ENCODE peak calls at places on chromosomes 6 and 20, in six cellular contexts. One of them, this sample, is unnamed.

GRCh38 chr6:72784581-72784980 is 162.7 kb downstream of the KCNQ5 start:
- DNase-seq in ovary: no peak
- DNase-seq in CD4-positive, alpha-beta T cell: no peak
- DNase-seq in heart right ventricle: no peak
- DNase-seq in progenitor cell of endocrine pancreas: no peak
- DNase-seq in keratinocyte: peak; percentile 28
- DNase-seq in this sample: no peak

GRCh38 chr6:11835065-11835464 is 56.5 kb upstream of the ADTRP start:
- DNase-seq in heart right ventricle: peak; percentile 45
- DNase-seq in keratinocyte: no peak
- DNase-seq in progenitor cell of endocrine pancreas: no peak
- DNase-seq in CD4-positive, alpha-beta T cell: no peak
- DNase-seq in ovary: no peak
- DNase-seq in this sample: no peak

GRCh38 chr20:38730989-38731737 is 6.9 kb downstream of the SLC32A1 start:
- DNase-seq in heart right ventricle: peak; percentile 49
- DNase-seq in progenitor cell of endocrine pancreas: peak; percentile 64
- DNase-seq in ovary: peak; percentile 54
- DNase-seq in keratinocyte: no peak
- DNase-seq in CD4-positive, alpha-beta T cell: peak; percentile 72
- DNase-seq in this sample: peak; percentile 65

GRCh38 chr6:32680055-32680454 is 13.6 kb upstream of the HLA-DQB1 start:
- DNase-seq in keratinocyte: no peak
- DNase-seq in progenitor cell of endocrine pancreas: no peak
- DNase-seq in ovary: no peak
- DNase-seq in CD4-positive, alpha-beta T cell: no peak
- DNase-seq in heart right ventricle: no peak
- DNase-seq in this sample: no peak

GRCh38 chr6:98957440-98957839 is 9.7 kb upstream of the FBXL4 start:
- DNase-seq in progenitor cell of endocrine pancreas: no peak
- DNase-seq in keratinocyte: no peak
- DNase-seq in CD4-positive, alpha-beta T cell: no peak
- DNase-seq in ovary: no peak
- DNase-seq in heart right ventricle: no peak
- DNase-seq in this sample: no peak

GRCh38 chr6:97085772-97086171 is 161.2 kb downstream of the KLHL32 start:
- DNase-seq in keratinocyte: peak; percentile 0
- DNase-seq in CD4-positive, alpha-beta T cell: no peak
- DNase-seq in progenitor cell of endocrine pancreas: no peak
- DNase-seq in heart right ventricle: no peak
- DNase-seq in ovary: no peak
- DNase-seq in this sample: no peak

GRCh38 chr6:142013286-142013685 is 119.4 kb upstream of the GJE1 start:
- DNase-seq in CD4-positive, alpha-beta T cell: no peak
- DNase-seq in keratinocyte: peak; percentile 65
- DNase-seq in progenitor cell of endocrine pancreas: no peak
- DNase-seq in heart right ventricle: no peak
- DNase-seq in ovary: no peak
- DNase-seq in this sample: no peak

GRCh38 chr6:41122373-41122772 is 31.8 kb downstream of the TREML1 start:
- DNase-seq in ovary: no peak
- DNase-seq in keratinocyte: no peak
- DNase-seq in progenitor cell of endocrine pancreas: no peak
- DNase-seq in CD4-positive, alpha-beta T cell: no peak
- DNase-seq in heart right ventricle: no peak
- DNase-seq in this sample: no peak

GRCh38 chr20:45293041-45294002 is 13.3 kb upstream of the RBPJL start:
- DNase-seq in CD4-positive, alpha-beta T cell: peak; percentile 75
- DNase-seq in progenitor cell of endocrine pancreas: peak; percentile 85
- DNase-seq in heart right ventricle: peak; percentile 77
- DNase-seq in ovary: peak; percentile 76
- DNase-seq in keratinocyte: peak; percentile 30
- DNase-seq in this sample: peak; percentile 81

GRCh38 chr20:17648782-17649730 is 33.0 kb downstream of the RRBP1 start:
- DNase-seq in ovary: no peak
- DNase-seq in heart right ventricle: no peak
- DNase-seq in CD4-positive, alpha-beta T cell: peak; percentile 23
- DNase-seq in progenitor cell of endocrine pancreas: no peak
- DNase-seq in keratinocyte: no peak
- DNase-seq in this sample: no peak

GRCh38 chr20:21505161-21505809 is 8.6 kb downstream of the NKX2-2 start:
- DNase-seq in ovary: peak; percentile 56
- DNase-seq in CD4-positive, alpha-beta T cell: peak; percentile 73
- DNase-seq in keratinocyte: no peak
- DNase-seq in progenitor cell of endocrine pancreas: peak; percentile 89
- DNase-seq in heart right ventricle: peak; percentile 54
- DNase-seq in this sample: no peak

GRCh38 chr6:43713611-43714310 is 26.2 kb upstream of the MRPS18A start:
- DNase-seq in CD4-positive, alpha-beta T cell: no peak
- DNase-seq in heart right ventricle: no peak
- DNase-seq in keratinocyte: no peak
- DNase-seq in progenitor cell of endocrine pancreas: no peak
- DNase-seq in ovary: no peak
- DNase-seq in this sample: no peak

GRCh38 chr6:34544052-34544604 is 12.0 kb downstream of the SPDEF start:
- DNase-seq in progenitor cell of endocrine pancreas: no peak
- DNase-seq in CD4-positive, alpha-beta T cell: no peak
- DNase-seq in heart right ventricle: no peak
- DNase-seq in keratinocyte: no peak
- DNase-seq in ovary: no peak
- DNase-seq in this sample: no peak

GRCh38 chr6:87971605-87972262 is 75.9 kb upstream of the SPACA1 start:
- DNase-seq in CD4-positive, alpha-beta T cell: no peak
- DNase-seq in progenitor cell of endocrine pancreas: no peak
- DNase-seq in keratinocyte: no peak
- DNase-seq in heart right ventricle: no peak
- DNase-seq in ovary: no peak
- DNase-seq in this sample: no peak

GRCh38 chr6:98672681-98673475 is 161.5 kb upstream of the POU3F2 start:
- DNase-seq in ovary: no peak
- DNase-seq in keratinocyte: no peak
- DNase-seq in CD4-positive, alpha-beta T cell: no peak
- DNase-seq in heart right ventricle: no peak
- DNase-seq in progenitor cell of endocrine pancreas: no peak
- DNase-seq in this sample: no peak

GRCh38 chr6:42781546-42781810 is 374 bp upstream of the BICRAL start:
- DNase-seq in heart right ventricle: no peak
- DNase-seq in CD4-positive, alpha-beta T cell: no peak
- DNase-seq in keratinocyte: no peak
- DNase-seq in ovary: no peak
- DNase-seq in progenitor cell of endocrine pancreas: no peak
- DNase-seq in this sample: no peak

GRCh38 chr20:44123251-44123650 is 63.7 kb downstream of the JPH2 start:
- DNase-seq in ovary: no peak
- DNase-seq in progenitor cell of endocrine pancreas: no peak
- DNase-seq in heart right ventricle: no peak
- DNase-seq in keratinocyte: no peak
- DNase-seq in CD4-positive, alpha-beta T cell: no peak
- DNase-seq in this sample: no peak

GRCh38 chr20:56606174-56606945 is 22.7 kb upstream of the TFAP2C start:
- DNase-seq in CD4-positive, alpha-beta T cell: no peak
- DNase-seq in progenitor cell of endocrine pancreas: no peak
- DNase-seq in ovary: no peak
- DNase-seq in keratinocyte: no peak
- DNase-seq in heart right ventricle: no peak
- DNase-seq in this sample: no peak

GRCh38 chr20:17641993-17642392 is 40.0 kb downstream of the RRBP1 start:
- DNase-seq in heart right ventricle: no peak
- DNase-seq in progenitor cell of endocrine pancreas: no peak
- DNase-seq in ovary: no peak
- DNase-seq in CD4-positive, alpha-beta T cell: no peak
- DNase-seq in keratinocyte: no peak
- DNase-seq in this sample: no peak

DNA sequence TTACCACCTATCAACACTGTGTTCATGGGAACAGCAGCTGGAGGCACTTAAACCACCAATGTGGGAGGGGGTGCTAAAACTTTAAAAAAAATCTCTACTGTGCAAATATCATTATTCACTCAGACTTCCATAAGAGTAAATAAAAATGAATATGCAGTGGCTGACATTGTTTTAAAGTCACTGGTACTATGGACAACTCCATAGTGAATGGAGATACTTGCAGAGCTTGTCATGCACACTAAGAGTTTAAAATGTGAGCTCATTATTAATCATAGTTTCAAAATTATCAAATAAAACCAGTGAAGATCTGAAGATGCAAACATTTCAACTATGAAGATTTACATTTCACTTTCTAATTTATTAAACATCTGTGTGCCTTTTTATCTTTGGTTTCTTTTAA is 54.4 kb downstream of the RFX6 start:
- DNase-seq in progenitor cell of endocrine pancreas: no peak
- DNase-seq in keratinocyte: no peak
- DNase-seq in CD4-positive, alpha-beta T cell: no peak
- DNase-seq in heart right ventricle: no peak
- DNase-seq in ovary: no peak
- DNase-seq in this sample: no peak
- TF ChIP-seq CTCF in progenitor cell of endocrine pancreas: no peak
- TF ChIP-seq CTCF in keratinocyte: no peak
- TF ChIP-seq CTCF in CD4-positive, alpha-beta T cell: no peak
- TF ChIP-seq CTCF in heart right ventricle: no peak
- TF ChIP-seq CTCF in ovary: no peak
- TF ChIP-seq CTCF in this sample: no peak

DNA sequence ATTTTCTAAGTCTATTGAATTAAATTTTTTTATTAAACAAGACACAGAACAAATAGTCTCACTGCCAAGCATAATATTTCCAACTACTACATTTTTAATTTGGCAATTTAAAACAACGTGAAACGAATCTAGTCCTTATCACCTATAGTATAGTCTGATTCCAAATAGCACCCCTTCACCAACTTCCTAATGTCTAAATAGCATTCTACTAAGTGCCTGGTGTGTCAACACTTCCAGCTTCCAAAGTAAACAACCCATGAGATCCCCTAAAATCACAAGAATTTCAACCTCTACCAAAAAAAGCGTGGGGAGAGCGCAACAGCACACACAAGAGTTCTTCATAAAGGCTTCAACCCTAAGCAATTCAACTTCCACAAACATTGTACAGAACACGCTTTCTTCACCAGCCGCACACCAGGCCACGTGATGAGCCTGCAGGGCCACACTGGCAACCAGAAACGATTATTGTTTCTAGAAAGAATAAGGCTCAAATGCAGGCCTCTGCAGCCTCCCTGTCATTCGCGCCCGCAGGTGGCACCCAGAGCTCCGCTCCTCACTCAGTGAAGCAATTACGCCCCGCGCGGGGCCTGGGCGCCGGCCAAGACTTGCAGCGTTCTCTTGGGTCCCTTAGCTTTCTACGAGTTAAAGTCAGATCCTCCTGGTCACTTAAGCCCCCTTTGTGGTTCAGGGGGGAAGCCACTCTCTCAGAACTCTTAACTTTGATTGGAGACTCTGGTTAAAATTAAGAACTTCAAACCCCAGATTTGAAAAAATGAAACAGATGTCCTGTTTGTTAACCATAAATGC is 18.4 kb downstream of the SIM1 start:
- DNase-seq in CD4-positive, alpha-beta T cell: no peak
- DNase-seq in progenitor cell of endocrine pancreas: no peak
- DNase-seq in ovary: no peak
- DNase-seq in keratinocyte: no peak
- DNase-seq in heart right ventricle: no peak
- DNase-seq in this sample: no peak
- TF ChIP-seq CTCF in CD4-positive, alpha-beta T cell: no peak
- TF ChIP-seq CTCF in progenitor cell of endocrine pancreas: no peak
- TF ChIP-seq CTCF in ovary: no peak
- TF ChIP-seq CTCF in keratinocyte: no peak
- TF ChIP-seq CTCF in heart right ventricle: no peak
- TF ChIP-seq CTCF in this sample: no peak

DNA sequence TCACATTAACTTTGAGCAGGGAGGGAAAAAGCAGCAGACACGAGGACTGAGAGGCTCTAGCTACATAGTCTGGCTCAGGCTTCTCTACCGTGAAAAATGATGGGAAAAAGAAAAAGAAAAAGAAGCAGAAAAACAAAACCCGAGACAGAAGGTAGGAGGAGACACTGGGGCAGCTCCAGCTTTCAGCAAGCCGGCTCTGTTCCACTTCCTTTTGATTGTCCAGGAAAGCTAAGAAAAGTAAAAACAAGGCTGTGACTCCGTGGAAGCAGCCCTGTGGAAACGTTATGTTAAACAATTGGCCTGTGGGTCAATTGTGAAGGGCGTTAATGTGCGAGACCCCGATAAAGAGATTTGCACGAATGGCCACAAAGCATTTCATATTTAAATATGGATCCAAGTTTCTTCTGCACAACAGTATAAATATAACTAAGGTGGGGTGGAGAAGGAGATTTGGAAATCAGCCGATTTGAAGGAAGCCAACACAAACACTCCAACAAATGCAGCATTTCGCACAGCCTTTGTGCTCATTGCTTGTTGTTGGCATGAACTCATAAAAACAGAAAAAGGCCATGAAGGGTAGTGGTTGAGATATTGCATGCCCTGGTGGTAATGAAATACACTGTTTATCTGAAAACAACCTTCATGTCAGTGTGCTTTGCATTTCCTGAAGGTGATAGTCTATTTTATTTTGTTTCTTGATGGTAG is 236.9 kb upstream of the JAG1 start:
- DNase-seq in ovary: no peak
- DNase-seq in keratinocyte: no peak
- DNase-seq in heart right ventricle: peak; percentile 57
- DNase-seq in CD4-positive, alpha-beta T cell: no peak
- DNase-seq in progenitor cell of endocrine pancreas: no peak
- DNase-seq in this sample: no peak
- TF ChIP-seq CTCF in ovary: no peak
- TF ChIP-seq CTCF in keratinocyte: no peak
- TF ChIP-seq CTCF in heart right ventricle: no peak
- TF ChIP-seq CTCF in CD4-positive, alpha-beta T cell: no peak
- TF ChIP-seq CTCF in progenitor cell of endocrine pancreas: no peak
- TF ChIP-seq CTCF in this sample: no peak

GRCh38 chr20:52311209-52311794 is 119.7 kb upstream of the ZFP64 start:
- DNase-seq in ovary: no peak
- DNase-seq in heart right ventricle: no peak
- DNase-seq in CD4-positive, alpha-beta T cell: no peak
- DNase-seq in keratinocyte: no peak
- DNase-seq in progenitor cell of endocrine pancreas: no peak
- DNase-seq in this sample: no peak

GRCh38 chr20:52312131-52312729 is 120.7 kb upstream of the ZFP64 start:
- DNase-seq in CD4-positive, alpha-beta T cell: peak; percentile 26
- DNase-seq in progenitor cell of endocrine pancreas: peak; percentile 27
- DNase-seq in keratinocyte: peak; percentile 5
- DNase-seq in heart right ventricle: peak; percentile 40
- DNase-seq in ovary: peak; percentile 17
- DNase-seq in this sample: no peak

GRCh38 chr20:52318601-52319000 is 127.0 kb upstream of the ZFP64 start:
- DNase-seq in keratinocyte: no peak
- DNase-seq in ovary: no peak
- DNase-seq in CD4-positive, alpha-beta T cell: no peak
- DNase-seq in progenitor cell of endocrine pancreas: no peak
- DNase-seq in heart right ventricle: no peak
- DNase-seq in this sample: no peak

DNA sequence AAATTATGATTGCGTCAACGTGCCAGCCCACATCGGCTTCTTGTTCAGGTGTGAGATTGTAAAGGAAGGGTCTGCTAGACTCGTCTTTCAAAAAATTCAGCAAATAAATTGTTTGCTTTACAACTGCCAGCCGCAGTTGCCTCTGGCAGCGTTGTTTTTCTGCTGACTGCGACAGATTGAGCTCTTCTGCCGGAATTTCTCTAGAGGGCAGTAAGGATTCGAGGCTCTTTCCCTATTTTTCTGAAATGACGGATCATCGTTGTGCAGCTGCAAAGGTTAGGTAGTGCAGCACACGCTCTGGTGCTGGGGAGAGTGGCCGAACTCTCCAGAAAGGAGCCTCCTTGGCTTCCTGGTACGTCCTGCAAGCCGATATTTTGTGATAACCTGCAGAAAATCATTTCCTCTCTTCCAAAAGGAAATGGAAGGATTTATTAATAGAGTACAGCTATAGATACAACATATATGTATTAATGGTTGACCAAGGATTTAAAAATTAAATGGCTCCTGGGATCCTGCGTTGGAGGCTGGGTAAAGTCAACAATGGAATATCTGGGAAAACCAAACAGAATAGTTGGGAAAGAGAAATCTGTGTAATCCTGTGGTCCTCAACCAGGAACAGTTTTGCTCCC is 121.9 kb upstream of the ZFP64 start:
- DNase-seq in keratinocyte: no peak
- DNase-seq in ovary: peak; percentile 13
- DNase-seq in progenitor cell of endocrine pancreas: no peak
- DNase-seq in heart right ventricle: no peak
- DNase-seq in CD4-positive, alpha-beta T cell: no peak
- DNase-seq in this sample: no peak
- TF ChIP-seq CTCF in keratinocyte: peak; percentile 38
- TF ChIP-seq CTCF in ovary: no peak
- TF ChIP-seq CTCF in progenitor cell of endocrine pancreas: peak; percentile 58
- TF ChIP-seq CTCF in heart right ventricle: no peak
- TF ChIP-seq CTCF in CD4-positive, alpha-beta T cell: no peak
- TF ChIP-seq CTCF in this sample: no peak

This sample was measured in CD14-positive monocyte.